ENCODE peak calls at places on chromosomes 4 and X, in five cellular contexts. One of them, this sample, is unnamed.

GRCh38 chrX:119015407-119016242 is 41.2 kb downstream of the LONRF3 start:
- DNase-seq in germinal center: peak; percentile 3
- DNase-seq in EL: peak; percentile 91
- DNase-seq in astrocyte of the hippocampus: peak; percentile 63
- DNase-seq in stromal cell of bone marrow: peak; percentile 69
- DNase-seq in this sample: peak; percentile 86

GRCh38 chrX:2499507-2499906 is 1.3 kb downstream of the DHRSX start:
- DNase-seq in germinal center: no peak
- DNase-seq in EL: no peak
- DNase-seq in astrocyte of the hippocampus: no peak
- DNase-seq in stromal cell of bone marrow: no peak
- DNase-seq in this sample: no peak

GRCh38 chr4:40228497-40229365 is 31.9 kb downstream of the RHOH start:
- DNase-seq in germinal center: no peak
- DNase-seq in EL: no peak
- DNase-seq in astrocyte of the hippocampus: no peak
- DNase-seq in stromal cell of bone marrow: no peak
- DNase-seq in this sample: no peak

GRCh38 chr4:97819314-97819713 is 324.0 kb downstream of the STPG2 start:
- DNase-seq in germinal center: no peak
- DNase-seq in EL: no peak
- DNase-seq in astrocyte of the hippocampus: no peak
- DNase-seq in stromal cell of bone marrow: no peak
- DNase-seq in this sample: no peak

GRCh38 chrX:39866229-39866628 is 231.5 kb downstream of the BCOR start:
- DNase-seq in germinal center: no peak
- DNase-seq in EL: no peak
- DNase-seq in astrocyte of the hippocampus: no peak
- DNase-seq in stromal cell of bone marrow: no peak
- DNase-seq in this sample: no peak

GRCh38 chr4:65893957-65894755 is 223.9 kb upstream of the EPHA5 start:
- DNase-seq in germinal center: no peak
- DNase-seq in EL: no peak
- DNase-seq in astrocyte of the hippocampus: peak; percentile 38
- DNase-seq in stromal cell of bone marrow: peak; percentile 17
- DNase-seq in this sample: no peak

GRCh38 chrX:13051529-13052172 is 7.2 kb upstream of the FAM9C start:
- DNase-seq in germinal center: peak; percentile 35
- DNase-seq in EL: no peak
- DNase-seq in astrocyte of the hippocampus: no peak
- DNase-seq in stromal cell of bone marrow: no peak
- DNase-seq in this sample: peak; percentile 29

GRCh38 chrX:143661286-143661685 is 25.4 kb upstream of the SLITRK4 start:
- DNase-seq in germinal center: no peak
- DNase-seq in EL: no peak
- DNase-seq in astrocyte of the hippocampus: no peak
- DNase-seq in stromal cell of bone marrow: no peak
- DNase-seq in this sample: no peak

GRCh38 chr4:44916406-44916805 is 190.1 kb upstream of the GNPDA2 start:
- DNase-seq in germinal center: no peak
- DNase-seq in EL: no peak
- DNase-seq in astrocyte of the hippocampus: peak; percentile 13
- DNase-seq in stromal cell of bone marrow: peak; percentile 13
- DNase-seq in this sample: no peak

GRCh38 chrX:34638116-34638515 is 19.0 kb downstream of the TMEM47 start:
- DNase-seq in germinal center: no peak
- DNase-seq in EL: peak; percentile 31
- DNase-seq in astrocyte of the hippocampus: peak; percentile 59
- DNase-seq in stromal cell of bone marrow: no peak
- DNase-seq in this sample: peak; percentile 29

GRCh38 chr4:173013232-173013932 is 155.2 kb upstream of the GALNT7 start:
- DNase-seq in germinal center: peak; percentile 53
- DNase-seq in EL: peak; percentile 32
- DNase-seq in astrocyte of the hippocampus: peak; percentile 69
- DNase-seq in stromal cell of bone marrow: no peak
- DNase-seq in this sample: peak; percentile 63

GRCh38 chr4:74451214-74451661 is 6.3 kb downstream of the AREG start:
- DNase-seq in germinal center: no peak
- DNase-seq in EL: peak; percentile 68
- DNase-seq in astrocyte of the hippocampus: peak; percentile 42
- DNase-seq in stromal cell of bone marrow: peak; percentile 34
- DNase-seq in this sample: peak; percentile 70

GRCh38 chr4:139669335-139669734 is 3.7 kb downstream of the MGST2 start:
- DNase-seq in germinal center: no peak
- DNase-seq in EL: no peak
- DNase-seq in astrocyte of the hippocampus: no peak
- DNase-seq in stromal cell of bone marrow: no peak
- DNase-seq in this sample: no peak

GRCh38 chr4:100424376-100424775 is 93.4 kb downstream of the EMCN start:
- DNase-seq in germinal center: no peak
- DNase-seq in EL: no peak
- DNase-seq in astrocyte of the hippocampus: no peak
- DNase-seq in stromal cell of bone marrow: no peak
- DNase-seq in this sample: no peak

GRCh38 chr4:185919107-185919506 is 107.1 kb upstream of the SORBS2 start:
- DNase-seq in germinal center: no peak
- DNase-seq in EL: no peak
- DNase-seq in astrocyte of the hippocampus: no peak
- DNase-seq in stromal cell of bone marrow: no peak
- DNase-seq in this sample: no peak

GRCh38 chr4:42331914-42332368 is 65.3 kb upstream of the SHISA3 start:
- DNase-seq in germinal center: no peak
- DNase-seq in EL: peak; percentile 1
- DNase-seq in astrocyte of the hippocampus: no peak
- DNase-seq in stromal cell of bone marrow: peak; percentile 36
- DNase-seq in this sample: peak; percentile 24

GRCh38 chr4:48250980-48251379 is 18.7 kb downstream of the TEC start:
- DNase-seq in germinal center: no peak
- DNase-seq in EL: no peak
- DNase-seq in astrocyte of the hippocampus: no peak
- DNase-seq in stromal cell of bone marrow: no peak
- DNase-seq in this sample: no peak

GRCh38 chrX:43969504-43970501 is 3.4 kb downstream of the NDP start:
- DNase-seq in germinal center: no peak
- DNase-seq in EL: peak; percentile 77
- DNase-seq in astrocyte of the hippocampus: peak; percentile 87
- DNase-seq in stromal cell of bone marrow: no peak
- DNase-seq in this sample: no peak

GRCh38 chr4:12633058-12633651 is 851.0 kb downstream of the RAB28 start:
- DNase-seq in germinal center: peak; percentile 46
- DNase-seq in EL: peak; percentile 44
- DNase-seq in astrocyte of the hippocampus: peak; percentile 81
- DNase-seq in stromal cell of bone marrow: peak; percentile 30
- DNase-seq in this sample: peak; percentile 65

GRCh38 chrX:104921606-104922205 is 298.8 kb downstream of the TEX13A start:
- DNase-seq in germinal center: no peak
- DNase-seq in EL: no peak
- DNase-seq in astrocyte of the hippocampus: peak; percentile 0
- DNase-seq in stromal cell of bone marrow: no peak
- DNase-seq in this sample: peak; percentile 2

GRCh38 chr4:87017580-87018061 is 82.8 kb downstream of the AFF1 start:
- DNase-seq in germinal center: no peak
- DNase-seq in EL: peak; percentile 81
- DNase-seq in astrocyte of the hippocampus: no peak
- DNase-seq in stromal cell of bone marrow: no peak
- DNase-seq in this sample: peak; percentile 84